ENCODE peak calls at places on chromosomes 11 and 22, in eight cellular contexts. One of them, this sample, is unnamed.
A peak's percentile ranks its signal among the peaks of the same experiment; 100 is the strongest.

GRCh38 chr11:95248666-95249467 is 17.9 kb upstream of the SESN3 start:
- DNase-seq in psoas muscle: no peak
- DNase-seq in tibial artery: no peak
- DNase-seq in mesenchymal stem cell: no peak
- DNase-seq in transverse colon: no peak
- DNase-seq in Panc1: no peak
- DNase-seq in suprapubic skin: no peak
- DNase-seq in pancreas: no peak
- DNase-seq in this sample: no peak

GRCh38 chr22:26737262-26737661 is 79.9 kb downstream of the MIAT start:
- DNase-seq in psoas muscle: no peak
- DNase-seq in tibial artery: no peak
- DNase-seq in mesenchymal stem cell: no peak
- DNase-seq in transverse colon: no peak
- DNase-seq in Panc1: no peak
- DNase-seq in suprapubic skin: no peak
- DNase-seq in pancreas: no peak
- DNase-seq in this sample: no peak

GRCh38 chr11:72637926-72638325 is 36.3 kb downstream of the PDE2A start:
- DNase-seq in psoas muscle: no peak
- DNase-seq in tibial artery: no peak
- DNase-seq in mesenchymal stem cell: no peak
- DNase-seq in transverse colon: no peak
- DNase-seq in Panc1: no peak
- DNase-seq in suprapubic skin: no peak
- DNase-seq in pancreas: no peak
- DNase-seq in this sample: no peak

GRCh38 chr22:33117821-33118220 is 59.6 kb upstream of the SYN3 start:
- DNase-seq in psoas muscle: no peak
- DNase-seq in tibial artery: no peak
- DNase-seq in mesenchymal stem cell: no peak
- DNase-seq in transverse colon: no peak
- DNase-seq in Panc1: no peak
- DNase-seq in suprapubic skin: no peak
- DNase-seq in pancreas: no peak
- DNase-seq in this sample: no peak

GRCh38 chr11:57335023-57335342 is 709 bp downstream of the SSRP1 start:
- DNase-seq in psoas muscle: no peak
- DNase-seq in tibial artery: no peak
- DNase-seq in mesenchymal stem cell: no peak
- DNase-seq in transverse colon: no peak
- DNase-seq in Panc1: no peak
- DNase-seq in suprapubic skin: no peak
- DNase-seq in pancreas: no peak
- DNase-seq in this sample: no peak

GRCh38 chr22:39388261-39389011 is 11.1 kb upstream of the TAB1 start:
- DNase-seq in psoas muscle: peak; percentile 85
- DNase-seq in tibial artery: peak; percentile 83
- DNase-seq in mesenchymal stem cell: peak; percentile 88
- DNase-seq in transverse colon: peak; percentile 84
- DNase-seq in Panc1: no peak
- DNase-seq in suprapubic skin: peak; percentile 87
- DNase-seq in pancreas: peak; percentile 71
- DNase-seq in this sample: peak; percentile 80

GRCh38 chr11:112467721-112468120 is 207.1 kb upstream of the PLET1 start:
- DNase-seq in psoas muscle: peak; percentile 24
- DNase-seq in tibial artery: no peak
- DNase-seq in mesenchymal stem cell: no peak
- DNase-seq in transverse colon: no peak
- DNase-seq in Panc1: no peak
- DNase-seq in suprapubic skin: no peak
- DNase-seq in pancreas: no peak
- DNase-seq in this sample: no peak

GRCh38 chr11:129317564-129317963 is 58.1 kb upstream of the BARX2 start:
- DNase-seq in psoas muscle: no peak
- DNase-seq in tibial artery: no peak
- DNase-seq in mesenchymal stem cell: no peak
- DNase-seq in transverse colon: no peak
- DNase-seq in Panc1: no peak
- DNase-seq in suprapubic skin: no peak
- DNase-seq in pancreas: no peak
- DNase-seq in this sample: no peak

GRCh38 chr11:7637447-7638157 is 35.7 kb downstream of the CYB5R2 start:
- DNase-seq in psoas muscle: peak; percentile 43
- DNase-seq in tibial artery: peak; percentile 76
- DNase-seq in mesenchymal stem cell: peak; percentile 51
- DNase-seq in transverse colon: no peak
- DNase-seq in Panc1: no peak
- DNase-seq in suprapubic skin: no peak
- DNase-seq in pancreas: no peak
- DNase-seq in this sample: peak; percentile 41

GRCh38 chr22:46931414-46931813 is 169.0 kb downstream of the TBC1D22A start:
- DNase-seq in psoas muscle: no peak
- DNase-seq in tibial artery: no peak
- DNase-seq in mesenchymal stem cell: peak; percentile 35
- DNase-seq in transverse colon: no peak
- DNase-seq in Panc1: no peak
- DNase-seq in suprapubic skin: peak; percentile 52
- DNase-seq in pancreas: no peak
- DNase-seq in this sample: no peak

GRCh38 chr11:125724125-125724524 is 22.0 kb upstream of the PATE1 start:
- DNase-seq in psoas muscle: no peak
- DNase-seq in tibial artery: no peak
- DNase-seq in mesenchymal stem cell: no peak
- DNase-seq in transverse colon: no peak
- DNase-seq in Panc1: no peak
- DNase-seq in suprapubic skin: no peak
- DNase-seq in pancreas: no peak
- DNase-seq in this sample: no peak

GRCh38 chr11:85672111-85672875 is 7.4 kb upstream of the CREBZF start:
- DNase-seq in psoas muscle: no peak
- DNase-seq in tibial artery: no peak
- DNase-seq in mesenchymal stem cell: no peak
- DNase-seq in transverse colon: no peak
- DNase-seq in Panc1: no peak
- DNase-seq in suprapubic skin: no peak
- DNase-seq in pancreas: no peak
- DNase-seq in this sample: no peak

GRCh38 chr11:92225563-92226308 is 1.1 kb downstream of the FAT3 start:
- DNase-seq in psoas muscle: no peak
- DNase-seq in tibial artery: peak; percentile 73
- DNase-seq in mesenchymal stem cell: peak; percentile 5
- DNase-seq in transverse colon: no peak
- DNase-seq in Panc1: no peak
- DNase-seq in suprapubic skin: peak; percentile 72
- DNase-seq in pancreas: no peak
- DNase-seq in this sample: no peak

GRCh38 chr22:46278656-46279645 is 11.1 kb downstream of the TTC38 start:
- DNase-seq in psoas muscle: no peak
- DNase-seq in tibial artery: peak; percentile 51
- DNase-seq in mesenchymal stem cell: no peak
- DNase-seq in transverse colon: no peak
- DNase-seq in Panc1: no peak
- DNase-seq in suprapubic skin: no peak
- DNase-seq in pancreas: no peak
- DNase-seq in this sample: no peak

GRCh38 chr11:27401760-27402316 is 38.8 kb upstream of the CCDC34 start:
- DNase-seq in psoas muscle: no peak
- DNase-seq in tibial artery: no peak
- DNase-seq in mesenchymal stem cell: no peak
- DNase-seq in transverse colon: no peak
- DNase-seq in Panc1: peak; percentile 91
- DNase-seq in suprapubic skin: no peak
- DNase-seq in pancreas: no peak
- DNase-seq in this sample: no peak

GRCh38 chr22:44729391-44730012 is 22.9 kb upstream of the ARHGAP8 start:
- DNase-seq in psoas muscle: peak; percentile 60
- DNase-seq in tibial artery: no peak
- DNase-seq in mesenchymal stem cell: peak; percentile 57
- DNase-seq in transverse colon: no peak
- DNase-seq in Panc1: no peak
- DNase-seq in suprapubic skin: no peak
- DNase-seq in pancreas: no peak
- DNase-seq in this sample: peak; percentile 66

GRCh38 chr11:8253566-8253965 is 10.1 kb downstream of the LMO1 start:
- DNase-seq in psoas muscle: no peak
- DNase-seq in tibial artery: peak; percentile 25
- DNase-seq in mesenchymal stem cell: no peak
- DNase-seq in transverse colon: no peak
- DNase-seq in Panc1: no peak
- DNase-seq in suprapubic skin: peak; percentile 59
- DNase-seq in pancreas: no peak
- DNase-seq in this sample: no peak

GRCh38 chr22:39519681-39520053 is 695 bp upstream of the ATF4 start:
- DNase-seq in psoas muscle: peak; percentile 64
- DNase-seq in tibial artery: peak; percentile 80
- DNase-seq in mesenchymal stem cell: peak; percentile 77
- DNase-seq in transverse colon: peak; percentile 69
- DNase-seq in Panc1: no peak
- DNase-seq in suprapubic skin: no peak
- DNase-seq in pancreas: peak; percentile 59
- DNase-seq in this sample: peak; percentile 77

GRCh38 chr22:50670513-50670912 is 2.1 kb upstream of the SHANK3 start:
- DNase-seq in psoas muscle: no peak
- DNase-seq in tibial artery: no peak
- DNase-seq in mesenchymal stem cell: no peak
- DNase-seq in transverse colon: no peak
- DNase-seq in Panc1: no peak
- DNase-seq in suprapubic skin: no peak
- DNase-seq in pancreas: no peak
- DNase-seq in this sample: no peak

GRCh38 chr11:45108070-45109064 is 38.1 kb upstream of the PRDM11 start:
- DNase-seq in psoas muscle: no peak
- DNase-seq in tibial artery: no peak
- DNase-seq in mesenchymal stem cell: no peak
- DNase-seq in transverse colon: peak; percentile 48
- DNase-seq in Panc1: no peak
- DNase-seq in suprapubic skin: no peak
- DNase-seq in pancreas: no peak
- DNase-seq in this sample: no peak

GRCh38 chr11:45109400-45109799 is 37.0 kb upstream of the PRDM11 start:
- DNase-seq in psoas muscle: no peak
- DNase-seq in tibial artery: no peak
- DNase-seq in mesenchymal stem cell: no peak
- DNase-seq in transverse colon: no peak
- DNase-seq in Panc1: no peak
- DNase-seq in suprapubic skin: no peak
- DNase-seq in pancreas: no peak
- DNase-seq in this sample: no peak

GRCh38 chr11:45107051-45107450 is 39.4 kb upstream of the PRDM11 start:
- DNase-seq in psoas muscle: no peak
- DNase-seq in tibial artery: no peak
- DNase-seq in mesenchymal stem cell: no peak
- DNase-seq in transverse colon: no peak
- DNase-seq in Panc1: no peak
- DNase-seq in suprapubic skin: peak; percentile 48
- DNase-seq in pancreas: no peak
- DNase-seq in this sample: no peak

GRCh38 chr11:45113807-45114206 is 32.6 kb upstream of the PRDM11 start:
- DNase-seq in psoas muscle: no peak
- DNase-seq in tibial artery: no peak
- DNase-seq in mesenchymal stem cell: no peak
- DNase-seq in transverse colon: no peak
- DNase-seq in Panc1: no peak
- DNase-seq in suprapubic skin: no peak
- DNase-seq in pancreas: no peak
- DNase-seq in this sample: no peak

DNA sequence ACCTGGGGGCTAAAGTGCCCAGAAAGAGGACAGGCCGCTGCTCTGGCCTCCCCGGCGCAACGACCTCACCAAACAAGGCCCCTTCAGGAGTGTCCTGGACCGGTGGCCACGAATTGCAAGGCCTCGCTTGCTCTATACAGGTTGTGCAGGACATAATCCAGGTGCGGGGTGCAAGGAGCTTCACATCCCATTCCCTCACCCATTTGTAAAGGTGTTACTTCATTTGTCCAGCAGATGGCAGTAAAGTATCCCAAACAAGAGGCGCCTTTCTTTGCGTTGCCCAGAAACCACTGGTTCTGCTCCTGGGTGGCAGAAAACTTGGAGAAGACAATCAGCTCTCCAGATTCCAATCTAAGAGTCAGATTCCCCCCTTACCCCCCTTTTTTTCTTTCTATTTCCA is 35.9 kb upstream of the PRDM11 start:
- DNase-seq in psoas muscle: no peak
- DNase-seq in tibial artery: no peak
- DNase-seq in mesenchymal stem cell: peak; percentile 72
- DNase-seq in transverse colon: peak; percentile 33
- DNase-seq in Panc1: no peak
- DNase-seq in suprapubic skin: no peak
- DNase-seq in pancreas: no peak
- DNase-seq in this sample: peak; percentile 64
- H3K36me3 ChIP-seq in psoas muscle: no peaks in the 10 kb centered on the region
- H3K36me3 ChIP-seq in tibial artery: no peaks in the 10 kb centered on the region
- H3K36me3 ChIP-seq in mesenchymal stem cell: no peaks in the 10 kb centered on the region
- H3K36me3 ChIP-seq in transverse colon: no peaks in the 10 kb centered on the region
- H3K36me3 ChIP-seq in Panc1: no peaks in the 10 kb centered on the region
- H3K36me3 ChIP-seq in suprapubic skin: no peaks in the 10 kb centered on the region
- H3K36me3 ChIP-seq in pancreas: no peaks in the 10 kb centered on the region
- H3K36me3 ChIP-seq in this sample: no peaks in the 10 kb centered on the region

DNA sequence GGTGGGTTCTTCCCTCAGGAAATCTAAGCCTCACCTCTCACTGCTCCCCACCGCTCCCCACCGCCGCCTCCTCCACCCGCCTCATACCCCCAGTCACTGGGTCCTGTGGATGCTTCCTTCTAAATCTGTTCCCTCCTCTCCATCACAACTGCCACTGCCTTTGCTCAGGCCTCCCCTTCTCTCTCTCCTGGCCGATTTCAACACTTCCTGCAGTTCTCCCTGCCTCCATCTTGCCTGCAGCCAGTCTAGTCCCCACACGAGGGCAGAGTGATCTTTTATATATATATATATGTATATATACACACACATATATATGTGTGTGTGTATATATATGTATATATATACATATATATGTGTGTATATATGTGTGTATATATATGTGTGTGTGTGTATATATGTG is 27.8 kb downstream of the CREB3L1 start:
- DNase-seq in psoas muscle: no peak
- DNase-seq in tibial artery: no peak
- DNase-seq in mesenchymal stem cell: peak; percentile 76
- DNase-seq in transverse colon: no peak
- DNase-seq in Panc1: no peak
- DNase-seq in suprapubic skin: no peak
- DNase-seq in pancreas: no peak
- DNase-seq in this sample: no peak
- H3K4me1 ChIP-seq in psoas muscle: no peaks in the 10 kb centered on the region
- H3K4me1 ChIP-seq in tibial artery: no peaks in the 10 kb centered on the region
- H3K4me1 ChIP-seq in mesenchymal stem cell: peaks cover 8% of the 10 kb centered on the region
- H3K4me1 ChIP-seq in transverse colon: no peaks in the 10 kb centered on the region
- H3K4me1 ChIP-seq in Panc1: no peaks in the 10 kb centered on the region
- H3K4me1 ChIP-seq in suprapubic skin: peaks cover 15% of the 10 kb centered on the region
- H3K4me1 ChIP-seq in pancreas: no peaks in the 10 kb centered on the region
- H3K4me1 ChIP-seq in this sample: peaks cover 3% of the 10 kb centered on the region

GRCh38 chr22:21975273-21975672 is 7.3 kb downstream of the TOP3B start:
- DNase-seq in psoas muscle: no peak
- DNase-seq in tibial artery: no peak
- DNase-seq in mesenchymal stem cell: no peak
- DNase-seq in transverse colon: no peak
- DNase-seq in Panc1: no peak
- DNase-seq in suprapubic skin: no peak
- DNase-seq in pancreas: no peak
- DNase-seq in this sample: no peak
- H3K36me3 ChIP-seq in psoas muscle: peaks cover 60% of the 10 kb centered on the region
- H3K36me3 ChIP-seq in tibial artery: peaks cover 37% of the 10 kb centered on the region
- H3K36me3 ChIP-seq in mesenchymal stem cell: peaks cover 66% of the 10 kb centered on the region
- H3K36me3 ChIP-seq in transverse colon: no peaks in the 10 kb centered on the region
- H3K36me3 ChIP-seq in Panc1: no peaks in the 10 kb centered on the region
- H3K36me3 ChIP-seq in suprapubic skin: peaks cover 58% of the 10 kb centered on the region
- H3K36me3 ChIP-seq in pancreas: peaks cover 14% of the 10 kb centered on the region
- H3K36me3 ChIP-seq in this sample: peaks cover 62% of the 10 kb centered on the region

GRCh38 chr11:35082322-35083180 is 56.4 kb upstream of the CD44 start:
- DNase-seq in psoas muscle: peak; percentile 59
- DNase-seq in tibial artery: peak; percentile 78
- DNase-seq in mesenchymal stem cell: peak; percentile 88
- DNase-seq in transverse colon: peak; percentile 72
- DNase-seq in Panc1: peak; percentile 24
- DNase-seq in suprapubic skin: peak; percentile 91
- DNase-seq in pancreas: peak; percentile 74
- DNase-seq in this sample: peak; percentile 53
- H3K4me1 ChIP-seq in psoas muscle: peaks cover 18% of the 10 kb centered on the region
- H3K4me1 ChIP-seq in tibial artery: peaks cover 50% of the 10 kb centered on the region
- H3K4me1 ChIP-seq in mesenchymal stem cell: peaks cover 19% of the 10 kb centered on the region
- H3K4me1 ChIP-seq in transverse colon: peaks cover 15% of the 10 kb centered on the region
- H3K4me1 ChIP-seq in Panc1: peaks cover 61% of the 10 kb centered on the region
- H3K4me1 ChIP-seq in suprapubic skin: peaks cover 67% of the 10 kb centered on the region
- H3K4me1 ChIP-seq in pancreas: peaks cover 15% of the 10 kb centered on the region
- H3K4me1 ChIP-seq in this sample: peaks cover 22% of the 10 kb centered on the region

This sample was measured in heart right ventricle.